ENCODE peak calls at places on chromosomes 13 and 19, in nine cellular contexts. One of them, this sample, is unnamed.

GRCh38 chr13:74052402-74052928 is 81.7 kb downstream of the KLF12 start:
- DNase-seq in upper lobe of right lung: peak; percentile 74
- DNase-seq in A549: no peak
- DNase-seq in stomach: peak; percentile 88
- DNase-seq in colonic mucosa: no peak
- DNase-seq in testis: no peak
- DNase-seq in psoas muscle: no peak
- DNase-seq in pancreas: no peak
- DNase-seq in left lung: peak; percentile 39
- DNase-seq in this sample: no peak

GRCh38 chr19:3494559-3494958 is 5.9 kb downstream of the DOHH start:
- DNase-seq in upper lobe of right lung: no peak
- DNase-seq in A549: no peak
- DNase-seq in stomach: peak; percentile 52
- DNase-seq in colonic mucosa: no peak
- DNase-seq in testis: no peak
- DNase-seq in psoas muscle: no peak
- DNase-seq in pancreas: no peak
- DNase-seq in left lung: no peak
- DNase-seq in this sample: no peak

GRCh38 chr19:6003976-6004375 is 26.0 kb upstream of the RANBP3 start:
- DNase-seq in upper lobe of right lung: no peak
- DNase-seq in A549: no peak
- DNase-seq in stomach: no peak
- DNase-seq in colonic mucosa: no peak
- DNase-seq in testis: no peak
- DNase-seq in psoas muscle: no peak
- DNase-seq in pancreas: no peak
- DNase-seq in left lung: no peak
- DNase-seq in this sample: no peak

GRCh38 chr13:47017476-47017875 is 120.6 kb upstream of the HTR2A start:
- DNase-seq in upper lobe of right lung: no peak
- DNase-seq in A549: no peak
- DNase-seq in stomach: no peak
- DNase-seq in colonic mucosa: no peak
- DNase-seq in testis: no peak
- DNase-seq in psoas muscle: no peak
- DNase-seq in pancreas: no peak
- DNase-seq in left lung: no peak
- DNase-seq in this sample: no peak

GRCh38 chr19:46015080-46015960 is 7.5 kb downstream of the PGLYRP1 start:
- DNase-seq in upper lobe of right lung: peak; percentile 92
- DNase-seq in A549: peak; percentile 72
- DNase-seq in stomach: peak; percentile 90
- DNase-seq in colonic mucosa: peak; percentile 90
- DNase-seq in testis: peak; percentile 75
- DNase-seq in psoas muscle: peak; percentile 72
- DNase-seq in pancreas: peak; percentile 74
- DNase-seq in left lung: peak; percentile 86
- DNase-seq in this sample: peak; percentile 80

GRCh38 chr19:55005684-55006488 is 32.2 kb downstream of the GP6 start:
- DNase-seq in upper lobe of right lung: no peak
- DNase-seq in A549: peak; percentile 82
- DNase-seq in stomach: no peak
- DNase-seq in colonic mucosa: peak; percentile 32
- DNase-seq in testis: peak; percentile 68
- DNase-seq in psoas muscle: no peak
- DNase-seq in pancreas: no peak
- DNase-seq in left lung: peak; percentile 40
- DNase-seq in this sample: peak; percentile 51

GRCh38 chr19:964761-965694 is 19.1 kb upstream of the WDR18 start:
- DNase-seq in upper lobe of right lung: no peak
- DNase-seq in A549: no peak
- DNase-seq in stomach: no peak
- DNase-seq in colonic mucosa: no peak
- DNase-seq in testis: no peak
- DNase-seq in psoas muscle: no peak
- DNase-seq in pancreas: no peak
- DNase-seq in left lung: no peak
- DNase-seq in this sample: no peak

GRCh38 chr13:74444877-74445479 is 310.8 kb upstream of the KLF12 start:
- DNase-seq in upper lobe of right lung: no peak
- DNase-seq in A549: no peak
- DNase-seq in stomach: no peak
- DNase-seq in colonic mucosa: no peak
- DNase-seq in testis: no peak
- DNase-seq in psoas muscle: no peak
- DNase-seq in pancreas: no peak
- DNase-seq in left lung: no peak
- DNase-seq in this sample: no peak

GRCh38 chr13:49635599-49636433 is 7.5 kb downstream of the ARL11 start:
- DNase-seq in upper lobe of right lung: no peak
- DNase-seq in A549: no peak
- DNase-seq in stomach: peak; percentile 53
- DNase-seq in colonic mucosa: no peak
- DNase-seq in testis: no peak
- DNase-seq in psoas muscle: no peak
- DNase-seq in pancreas: no peak
- DNase-seq in left lung: no peak
- DNase-seq in this sample: peak; percentile 90

GRCh38 chr13:114059428-114059827 is 73.0 kb downstream of the RASA3 start:
- DNase-seq in upper lobe of right lung: no peak
- DNase-seq in A549: no peak
- DNase-seq in stomach: no peak
- DNase-seq in colonic mucosa: no peak
- DNase-seq in testis: no peak
- DNase-seq in psoas muscle: peak; percentile 34
- DNase-seq in pancreas: no peak
- DNase-seq in left lung: no peak
- DNase-seq in this sample: no peak

GRCh38 chr19:36775768-36776167 is 3.2 kb upstream of the ZNF850 start:
- DNase-seq in upper lobe of right lung: no peak
- DNase-seq in A549: no peak
- DNase-seq in stomach: no peak
- DNase-seq in colonic mucosa: no peak
- DNase-seq in testis: peak; percentile 73
- DNase-seq in psoas muscle: no peak
- DNase-seq in pancreas: peak; percentile 11
- DNase-seq in left lung: no peak
- DNase-seq in this sample: no peak

GRCh38 chr19:58386576-58387337 is at the start of gene RPS5:
- DNase-seq in upper lobe of right lung: peak; percentile 96
- DNase-seq in A549: peak; percentile 100
- DNase-seq in stomach: peak; percentile 96
- DNase-seq in colonic mucosa: peak; percentile 98
- DNase-seq in testis: peak; percentile 98
- DNase-seq in psoas muscle: peak; percentile 98
- DNase-seq in pancreas: peak; percentile 97
- DNase-seq in left lung: peak; percentile 96
- DNase-seq in this sample: peak; percentile 99

GRCh38 chr13:49419292-49419691 is 24.6 kb downstream of the CAB39L start:
- DNase-seq in upper lobe of right lung: no peak
- DNase-seq in A549: no peak
- DNase-seq in stomach: no peak
- DNase-seq in colonic mucosa: no peak
- DNase-seq in testis: peak; percentile 50
- DNase-seq in psoas muscle: no peak
- DNase-seq in pancreas: no peak
- DNase-seq in left lung: no peak
- DNase-seq in this sample: no peak

GRCh38 chr13:20391597-20392452 is 133.8 kb downstream of the CRYL1 start:
- DNase-seq in upper lobe of right lung: no peak
- DNase-seq in A549: peak; percentile 6
- DNase-seq in stomach: no peak
- DNase-seq in colonic mucosa: no peak
- DNase-seq in testis: no peak
- DNase-seq in psoas muscle: no peak
- DNase-seq in pancreas: no peak
- DNase-seq in left lung: no peak
- DNase-seq in this sample: no peak

GRCh38 chr19:57473646-57474045 is 3.7 kb downstream of the ZNF772 start:
- DNase-seq in upper lobe of right lung: no peak
- DNase-seq in A549: no peak
- DNase-seq in stomach: no peak
- DNase-seq in colonic mucosa: no peak
- DNase-seq in testis: no peak
- DNase-seq in psoas muscle: no peak
- DNase-seq in pancreas: no peak
- DNase-seq in left lung: no peak
- DNase-seq in this sample: no peak

GRCh38 chr19:7421941-7422744 is 66.7 kb downstream of the PEX11G start:
- DNase-seq in upper lobe of right lung: no peak
- DNase-seq in A549: no peak
- DNase-seq in stomach: peak; percentile 48
- DNase-seq in colonic mucosa: no peak
- DNase-seq in testis: no peak
- DNase-seq in psoas muscle: no peak
- DNase-seq in pancreas: no peak
- DNase-seq in left lung: no peak
- DNase-seq in this sample: no peak

GRCh38 chr19:485583-486236 is 10.6 kb upstream of the MADCAM1 start:
- DNase-seq in upper lobe of right lung: peak; percentile 61
- DNase-seq in A549: no peak
- DNase-seq in stomach: no peak
- DNase-seq in colonic mucosa: no peak
- DNase-seq in testis: peak; percentile 90
- DNase-seq in psoas muscle: peak; percentile 69
- DNase-seq in pancreas: peak; percentile 51
- DNase-seq in left lung: no peak
- DNase-seq in this sample: no peak

GRCh38 chr19:38290631-38291147 is 13.4 kb upstream of the C19orf33 start:
- DNase-seq in upper lobe of right lung: peak; percentile 82
- DNase-seq in A549: no peak
- DNase-seq in stomach: peak; percentile 95
- DNase-seq in colonic mucosa: no peak
- DNase-seq in testis: no peak
- DNase-seq in psoas muscle: no peak
- DNase-seq in pancreas: peak; percentile 85
- DNase-seq in left lung: peak; percentile 63
- DNase-seq in this sample: no peak

GRCh38 chr13:63842102-63842501 is 2426.5 kb upstream of the PCDH20 start:
- DNase-seq in upper lobe of right lung: peak; percentile 45
- DNase-seq in A549: no peak
- DNase-seq in stomach: no peak
- DNase-seq in colonic mucosa: no peak
- DNase-seq in testis: no peak
- DNase-seq in psoas muscle: no peak
- DNase-seq in pancreas: no peak
- DNase-seq in left lung: no peak
- DNase-seq in this sample: no peak

GRCh38 chr19:49567722-49568454 is 12.5 kb downstream of the NOSIP start:
- DNase-seq in upper lobe of right lung: no peak
- DNase-seq in A549: no peak
- DNase-seq in stomach: no peak
- DNase-seq in colonic mucosa: peak; percentile 80
- DNase-seq in testis: no peak
- DNase-seq in psoas muscle: no peak
- DNase-seq in pancreas: no peak
- DNase-seq in left lung: no peak
- DNase-seq in this sample: peak; percentile 55

DNA sequence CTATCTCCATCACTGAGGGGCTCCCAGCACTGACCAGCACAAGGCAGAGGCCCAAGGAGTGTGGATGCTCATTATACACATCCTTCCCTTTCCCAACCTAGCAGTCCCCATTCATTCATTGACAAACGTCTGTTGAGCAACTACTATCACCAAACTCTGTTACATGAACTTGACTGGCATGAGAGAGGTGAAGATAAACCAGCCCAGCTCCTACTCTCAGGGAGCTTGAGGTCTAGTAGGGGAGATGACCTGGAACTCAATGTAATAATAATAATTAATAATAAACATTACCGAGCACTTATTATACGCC is 8.9 kb upstream of the CEACAM16 start:
- DNase-seq in upper lobe of right lung: no peak
- DNase-seq in A549: no peak
- DNase-seq in stomach: no peak
- DNase-seq in colonic mucosa: no peak
- DNase-seq in testis: no peak
- DNase-seq in psoas muscle: no peak
- DNase-seq in pancreas: no peak
- DNase-seq in left lung: no peak
- DNase-seq in this sample: no peak
- H3K4me1 ChIP-seq in upper lobe of right lung: peaks cover 56% of the 10 kb centered on the region
- H3K4me1 ChIP-seq in A549: peaks cover 86% of the 10 kb centered on the region
- H3K4me1 ChIP-seq in stomach: peaks cover 31% of the 10 kb centered on the region
- H3K4me1 ChIP-seq in colonic mucosa: peaks cover 4% of the 10 kb centered on the region
- H3K4me1 ChIP-seq in testis: no peaks in the 10 kb centered on the region
- H3K4me1 ChIP-seq in psoas muscle: peaks cover 3% of the 10 kb centered on the region
- H3K4me1 ChIP-seq in pancreas: peaks cover 32% of the 10 kb centered on the region
- H3K4me1 ChIP-seq in left lung: peaks cover 27% of the 10 kb centered on the region
- H3K4me1 ChIP-seq in this sample: peaks cover 2% of the 10 kb centered on the region

GRCh38 chr13:110771194-110771593 is 57.7 kb downstream of the ING1 start:
- DNase-seq in upper lobe of right lung: no peak
- DNase-seq in A549: no peak
- DNase-seq in stomach: no peak
- DNase-seq in colonic mucosa: no peak
- DNase-seq in testis: no peak
- DNase-seq in psoas muscle: no peak
- DNase-seq in pancreas: no peak
- DNase-seq in left lung: no peak
- DNase-seq in this sample: no peak
- H3K27ac ChIP-seq in upper lobe of right lung: no peak overlapping the region
- H3K27ac ChIP-seq in A549: no peak overlapping the region
- H3K27ac ChIP-seq in stomach: no peak overlapping the region
- H3K27ac ChIP-seq in colonic mucosa: no peak overlapping the region
- H3K27ac ChIP-seq in testis: no peak overlapping the region
- H3K27ac ChIP-seq in psoas muscle: no peak overlapping the region
- H3K27ac ChIP-seq in pancreas: no peak overlapping the region
- H3K27ac ChIP-seq in left lung: peak overlapping the region; percentile 39
- H3K27ac ChIP-seq in this sample: no peak overlapping the region

DNA sequence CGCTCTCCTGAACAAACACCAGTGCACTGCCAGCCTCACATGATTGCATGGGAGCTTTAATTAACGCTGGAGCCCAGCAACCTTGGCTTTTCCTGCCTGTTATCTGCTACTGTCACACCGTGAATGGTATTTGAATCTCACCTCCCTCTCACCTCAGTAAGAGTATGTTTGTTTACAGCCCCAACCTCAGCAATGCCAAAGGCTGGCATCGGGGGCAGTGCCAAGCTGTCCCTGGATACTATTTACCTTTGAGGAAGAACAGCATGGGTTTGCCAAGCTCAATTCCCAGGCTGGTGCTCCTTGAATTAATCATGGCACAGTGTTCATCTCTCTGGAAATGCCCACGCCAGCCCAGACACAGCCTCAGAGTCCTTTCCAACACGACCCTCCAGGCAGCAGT is 57.2 kb upstream of the SERPINE3 start:
- DNase-seq in upper lobe of right lung: no peak
- DNase-seq in A549: no peak
- DNase-seq in stomach: peak; percentile 65
- DNase-seq in colonic mucosa: no peak
- DNase-seq in testis: no peak
- DNase-seq in psoas muscle: no peak
- DNase-seq in pancreas: peak; percentile 63
- DNase-seq in left lung: no peak
- DNase-seq in this sample: no peak
- H3K4me1 ChIP-seq in upper lobe of right lung: no peaks in the 10 kb centered on the region
- H3K4me1 ChIP-seq in A549: no peaks in the 10 kb centered on the region
- H3K4me1 ChIP-seq in stomach: peaks cover 4% of the 10 kb centered on the region
- H3K4me1 ChIP-seq in colonic mucosa: no peaks in the 10 kb centered on the region
- H3K4me1 ChIP-seq in testis: peaks cover 3% of the 10 kb centered on the region
- H3K4me1 ChIP-seq in psoas muscle: no peaks in the 10 kb centered on the region
- H3K4me1 ChIP-seq in pancreas: peaks cover 10% of the 10 kb centered on the region
- H3K4me1 ChIP-seq in left lung: no peaks in the 10 kb centered on the region
- H3K4me1 ChIP-seq in this sample: no peaks in the 10 kb centered on the region

GRCh38 chr13:71148391-71148790 is 718.6 kb downstream of the DACH1 start:
- DNase-seq in upper lobe of right lung: no peak
- DNase-seq in A549: no peak
- DNase-seq in stomach: no peak
- DNase-seq in colonic mucosa: no peak
- DNase-seq in testis: no peak
- DNase-seq in psoas muscle: no peak
- DNase-seq in pancreas: no peak
- DNase-seq in left lung: no peak
- DNase-seq in this sample: peak; percentile 2
- H3K27ac ChIP-seq in upper lobe of right lung: no peak overlapping the region
- H3K27ac ChIP-seq in A549: no peak overlapping the region
- H3K27ac ChIP-seq in stomach: no peak overlapping the region
- H3K27ac ChIP-seq in colonic mucosa: no peak overlapping the region
- H3K27ac ChIP-seq in testis: no peak overlapping the region
- H3K27ac ChIP-seq in psoas muscle: no peak overlapping the region
- H3K27ac ChIP-seq in pancreas: no peak overlapping the region
- H3K27ac ChIP-seq in left lung: no peak overlapping the region
- H3K27ac ChIP-seq in this sample: no peak overlapping the region

This sample was measured in small intestine.